ENCODE peak calls at places on chromosomes 3 and 15, in four cellular contexts. L is A549, P is H1, W is K562. U is an unnamed sample.

GRCh38 chr15:97084650-97085049 is 754.1 kb downstream of the NR2F2 start:
- DNase-seq in L (no peak), P (no peak), W (no peak), U (no peak)

GRCh38 chr3:123791417-123791816 is 92.7 kb downstream of the MYLK start:
- DNase-seq in L (no peak), P (peak), W (no peak), U (no peak)

GRCh38 chr3:127825764-127826163 is 3.4 kb upstream of the MGLL start:
- DNase-seq in L (no peak), P (no peak), W (no peak), U (no peak)

GRCh38 chr3:57977755-57978715 is 30.2 kb upstream of the FLNB start:
- DNase-seq in L (peak), P (no peak), W (no peak), U (peak)

GRCh38 chr3:171313702-171314101 is 146.5 kb downstream of the TNIK start:
- DNase-seq in L (no peak), P (no peak), W (no peak), U (no peak)

GRCh38 chr3:106119691-106120090 is 250.9 kb upstream of the CBLB start:
- DNase-seq in L (peak), P (no peak), W (no peak), U (no peak)

GRCh38 chr3:177646749-177647148 is 449.5 kb upstream of the TBL1XR1 start:
- DNase-seq in L (no peak), P (no peak), W (no peak), U (no peak)

GRCh38 chr3:111218615-111219014 is 147.0 kb downstream of the NECTIN3 start:
- DNase-seq in L (no peak), P (no peak), W (no peak), U (no peak)

GRCh38 chr3:74302959-74303358 is 311.5 kb downstream of the CNTN3 start:
- DNase-seq in L (no peak), P (no peak), W (no peak), U (no peak)

GRCh38 chr3:141940204-141940776 is 63.8 kb downstream of the ATP1B3 start:
- DNase-seq in L (peak), P (no peak), W (no peak), U (no peak)

GRCh38 chr15:25178835-25179672 is 224.3 kb downstream of the SNRPN start:
- DNase-seq in L (no peak), P (peak), W (no peak), U (no peak)

GRCh38 chr3:141928626-141929270 is 52.3 kb downstream of the ATP1B3 start:
- DNase-seq in L (no peak), P (peak), W (no peak), U (no peak)

GRCh38 chr3:104102386-104102785 is 1264.3 kb upstream of the ALCAM start:
- DNase-seq in L (peak), P (peak), W (peak), U (peak)

GRCh38 chr15:90839187-90840071 is 29.0 kb upstream of the FURIN start:
- DNase-seq in L (no peak), P (peak), W (no peak), U (peak)

GRCh38 chr3:168850109-168850508 is 754.4 kb upstream of the GOLIM4 start:
- DNase-seq in L (no peak), P (no peak), W (no peak), U (no peak)

GRCh38 chr3:106001923-106002322 is 133.1 kb upstream of the CBLB start:
- DNase-seq in L (no peak), P (no peak), W (no peak), U (no peak)

GRCh38 chr15:31162721-31163510 is 61.4 kb upstream of the TRPM1 start:
- DNase-seq in L (no peak), P (no peak), W (no peak), U (no peak)

GRCh38 chr3:128863560-128863959 is 15.9 kb upstream of the ACAD9 start:
- DNase-seq in L (no peak), P (peak), W (no peak), U (no peak)

GRCh38 chr3:33826206-33826605 is 27.8 kb downstream of the PDCD6IP start:
- DNase-seq in L (no peak), P (no peak), W (no peak), U (no peak)

GRCh38 chr15:56460046-56460445 is 4.9 kb downstream of the MNS1 start:
- DNase-seq in L (no peak), P (no peak), W (no peak), U (no peak)

GRCh38 chr3:133301731-133302130 is 98.1 kb upstream of the BFSP2 start:
- DNase-seq in L (no peak), P (no peak), W (no peak), U (no peak)

GRCh38 chr15:82643992-82644391 is 3.2 kb downstream of the CPEB1 start:
- DNase-seq in L (no peak), P (no peak), W (peak), U (no peak)

GRCh38 chr3:10344147-10344943 is 23.4 kb upstream of the SEC13 start:
- DNase-seq in L (peak), P (peak), W (peak), U (no peak)

GRCh38 chr3:149717391-149718056 is 34.8 kb downstream of the COMMD2 start:
- DNase-seq in L (peak), P (peak), W (peak), U (peak)
- TF ChIP-seq PHF8 in L (no peak), P (no peak), W (no peak), U (no peak)

GRCh38 chr15:71455107-71455506 is 339.8 kb downstream of the THSD4 start:
- DNase-seq in L (no peak), P (no peak), W (no peak), U (no peak)
- TF ChIP-seq PHF8 in L (no peak), P (no peak), W (no peak), U (no peak)

GRCh38 chr15:57550640-57551039 is 41.1 kb upstream of the MYZAP start:
- DNase-seq in L (no peak), P (no peak), W (no peak), U (no peak)

GRCh38 chr15:57547243-57547755 is 44.4 kb upstream of the MYZAP start:
- DNase-seq in L (no peak), P (no peak), W (no peak), U (no peak)

GRCh38 chr15:57548835-57549234 is 42.9 kb upstream of the MYZAP start:
- DNase-seq in L (no peak), P (no peak), W (no peak), U (no peak)

GRCh38 chr15:57549935-57550334 is 41.8 kb upstream of the MYZAP start:
- DNase-seq in L (no peak), P (no peak), W (no peak), U (no peak)

DNA sequence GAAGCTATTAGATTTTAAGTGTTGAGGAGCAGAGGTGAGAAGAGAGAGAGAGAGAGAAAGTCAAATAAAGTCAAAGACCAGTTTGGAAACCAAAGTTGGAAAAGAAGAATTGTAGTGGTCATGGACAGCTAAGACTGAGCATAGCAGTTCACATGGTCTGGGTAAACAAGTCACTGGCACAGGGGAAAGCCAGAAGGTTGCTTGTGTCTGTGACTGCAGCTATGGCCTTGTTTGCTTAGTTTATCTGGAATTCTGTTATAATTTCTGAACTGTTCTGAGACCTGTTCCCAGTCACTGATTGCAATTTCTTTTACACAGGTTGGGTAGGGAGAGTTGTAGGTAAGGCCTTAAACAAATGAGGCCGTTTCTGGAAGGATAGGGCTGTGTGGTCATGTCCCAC is 43.4 kb upstream of the MYZAP start:
- DNase-seq in L (no peak), P (no peak), W (no peak), U (peak)
- TF ChIP-seq PHF8 in L (no peak), P (no peak), W (no peak), U (no peak)

DNA sequence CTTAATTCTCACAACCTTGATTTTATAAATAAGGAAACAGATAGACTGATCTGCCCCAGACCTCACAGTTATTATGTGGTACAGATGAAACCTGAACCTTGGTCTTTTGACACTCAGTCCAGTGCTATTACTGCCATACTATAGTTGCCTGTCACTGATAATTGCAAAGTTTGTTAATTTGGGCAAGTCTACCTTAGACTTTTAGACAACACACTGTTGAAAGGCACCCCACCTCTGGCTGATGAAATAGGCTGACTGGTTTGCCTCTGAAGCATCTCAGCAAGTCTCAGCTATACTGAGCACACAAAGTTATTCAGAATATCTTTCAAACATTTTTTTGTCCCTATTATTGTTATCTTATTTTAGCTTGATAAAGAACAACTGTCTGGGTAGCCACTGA is 53.1 kb upstream of the MAP4 start:
- DNase-seq in L (no peak), P (no peak), W (no peak), U (no peak)
- TF ChIP-seq PHF8 in L (no peak), P (no peak), W (no peak), U (no peak)

DNA sequence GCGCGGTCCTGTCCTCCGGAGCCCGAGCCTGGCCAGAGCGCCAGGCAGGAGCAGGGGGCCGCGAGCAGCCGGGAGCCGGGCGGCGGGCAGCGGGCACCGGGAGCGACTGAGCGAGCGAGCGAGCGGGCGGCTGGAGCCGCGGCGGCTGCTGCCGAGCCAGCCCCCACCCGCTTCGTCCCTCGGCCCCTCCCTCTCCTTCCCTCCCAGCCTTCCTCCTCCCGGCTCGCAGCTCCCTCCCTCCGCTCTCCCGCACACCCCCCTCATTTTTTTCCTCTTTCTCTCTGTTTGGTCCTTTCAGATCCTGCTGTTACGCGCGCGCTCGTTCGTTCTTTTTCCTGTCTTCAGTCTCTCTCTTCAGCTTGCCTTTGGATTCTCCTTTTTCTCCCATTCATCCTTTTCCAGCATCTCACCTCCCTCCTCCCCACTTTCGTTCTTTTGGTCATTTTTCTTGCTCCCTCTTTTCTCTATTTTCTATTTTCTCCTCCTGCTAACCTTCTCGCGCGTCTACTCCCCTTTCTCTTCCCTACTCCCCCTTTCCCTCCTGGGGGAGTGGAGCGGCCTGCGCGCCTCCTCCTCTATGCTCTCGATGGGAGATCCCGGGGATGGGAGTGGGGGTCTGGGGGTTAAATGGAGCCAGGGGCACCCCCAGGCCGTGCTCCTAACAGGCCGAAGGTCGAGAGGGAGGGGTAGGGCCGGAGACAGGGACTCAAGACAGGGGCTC is at the start of gene MEGF11:
- DNase-seq in L (peak), P (peak), W (no peak), U (no peak)
- TF ChIP-seq PHF8 in L (no peak), P (peak), W (no peak), U (no peak)

DNA sequence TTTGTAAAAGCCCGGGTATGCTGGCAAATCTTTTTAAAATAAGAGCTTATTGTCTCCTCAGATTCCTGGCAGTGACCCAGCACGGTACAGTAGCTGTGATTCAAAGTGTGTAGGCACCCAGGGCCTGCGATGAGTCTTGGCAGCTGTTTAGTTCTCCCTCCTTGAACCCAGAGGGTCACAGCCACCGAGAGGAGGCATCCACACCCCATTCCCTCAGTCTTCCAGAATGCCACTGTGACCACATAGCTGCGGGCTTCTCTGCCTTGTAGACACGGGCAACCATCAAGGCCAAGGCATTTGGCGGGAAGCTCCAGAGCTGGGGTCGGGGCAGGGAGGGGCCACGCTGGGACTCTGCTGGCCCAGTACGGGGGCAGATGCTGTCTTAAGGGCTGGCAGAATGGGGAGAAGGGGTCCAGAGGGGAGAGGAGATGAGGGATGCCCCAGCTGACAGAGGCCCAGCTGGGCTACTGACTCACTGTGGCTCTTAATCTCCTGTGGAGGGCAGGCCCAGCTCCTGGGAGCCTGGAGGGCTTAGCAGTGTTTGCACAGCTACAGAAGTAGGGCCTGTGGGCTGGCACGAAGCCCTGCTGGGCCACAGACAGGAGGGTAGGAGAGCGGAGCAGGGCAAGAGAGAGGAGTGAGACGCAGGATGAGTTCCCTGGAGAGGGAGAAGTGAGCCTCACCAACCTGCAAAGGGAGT is 68.8 kb upstream of the DLG1 start:
- DNase-seq in L (peak), P (no peak), W (no peak), U (peak)
- TF ChIP-seq PHF8 in L (no peak), P (no peak), W (no peak), U (no peak)

GRCh38 chr3:102909904-102910303 is 475.1 kb downstream of the ZPLD1 start:
- DNase-seq in L (no peak), P (no peak), W (no peak), U (no peak)

GRCh38 chr3:102904629-102905028 is 469.8 kb downstream of the ZPLD1 start:
- DNase-seq in L (no peak), P (no peak), W (no peak), U (no peak)

GRCh38 chr3:102905826-102906225 is 471.0 kb downstream of the ZPLD1 start:
- DNase-seq in L (no peak), P (no peak), W (no peak), U (no peak)

GRCh38 chr3:102906837-102907236 is 472.0 kb downstream of the ZPLD1 start:
- DNase-seq in L (no peak), P (no peak), W (no peak), U (no peak)
- TF ChIP-seq PHF8 in L (no peak), P (no peak), W (no peak), U (no peak)

DNA sequence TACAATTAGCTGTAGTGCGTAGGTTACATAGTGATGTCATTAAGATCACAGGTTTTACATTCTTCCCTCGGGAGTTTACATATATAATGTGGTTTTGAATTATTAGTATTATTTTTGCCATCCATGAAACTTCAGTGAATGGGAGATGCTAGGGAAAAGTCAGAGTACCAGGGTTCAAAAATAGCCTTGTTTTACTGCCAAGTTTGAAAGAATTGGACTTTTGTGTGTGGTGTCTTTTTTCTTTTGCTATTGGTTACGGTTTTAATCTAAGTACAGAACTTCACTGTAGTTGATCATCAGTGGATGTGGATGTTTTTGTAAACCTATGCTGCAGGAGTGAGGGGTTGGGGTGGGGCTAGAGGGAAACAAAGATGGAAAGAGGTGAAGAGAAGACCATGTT is 20.7 kb downstream of the SLC25A26 start:
- DNase-seq in L (no peak), P (no peak), W (no peak), U (no peak)
- TF ChIP-seq PHF8 in L (no peak), P (no peak), W (no peak), U (no peak)

GRCh38 chr3:4744405-4745239 is 234.6 kb upstream of the BHLHE40 start:
- DNase-seq in L (peak), P (no peak), W (no peak), U (peak)
- TF ChIP-seq PHF8 in L (no peak), P (no peak), W (no peak), U (no peak)

DNA sequence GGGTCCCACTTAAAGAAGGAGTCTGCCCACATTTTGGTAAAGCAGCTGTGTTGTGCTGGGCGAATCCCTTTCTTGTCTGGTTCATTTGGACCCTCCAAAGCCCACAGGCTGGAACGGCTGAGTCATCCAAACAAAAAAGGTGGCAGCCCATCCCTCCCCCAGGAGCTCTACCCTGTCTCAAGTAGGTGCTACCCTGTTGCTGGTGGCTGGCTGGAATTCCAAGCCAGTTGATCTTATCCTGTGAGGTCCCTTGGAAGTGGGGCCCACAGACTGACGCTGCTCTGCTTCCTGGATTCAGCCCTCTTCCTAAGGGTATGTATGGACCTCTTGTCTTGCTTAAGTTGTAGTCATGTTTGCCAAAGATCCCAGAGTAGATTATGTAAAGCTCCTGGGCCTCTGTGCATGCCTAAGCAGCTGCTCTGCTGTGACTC is 44.5 kb downstream of the CCR1 start:
- DNase-seq in L (no peak), P (no peak), W (no peak), U (no peak)
- TF ChIP-seq PHF8 in L (no peak), P (no peak), W (no peak), U (no peak)